ENCODE peak calls at places on chromosomes 12 and 14, in eight cellular contexts. M is heart right ventricle, Y is IMR-90, Z is mesothelial cell of epicardium, J is cardiac muscle cell, H is SK-N-SH, B is WERI-Rb-1, S is AG04450. G is an unnamed sample.

GRCh38 chr14:52494444-52494843 is 57.9 kb downstream of the TXNDC16 start:
- DNase-seq in M (no peak), Y (no peak), Z (no peak), J (no peak), H (no peak), B (no peak), S (no peak), G (no peak)

GRCh38 chr14:95068521-95068920 is 88.8 kb downstream of the DICER1 start:
- DNase-seq in M (no peak), Y (no peak), Z (no peak), J (no peak), H (no peak), B (no peak), S (no peak), G (no peak)

GRCh38 chr14:53327716-53328115 is 174.6 kb upstream of the DDHD1 start:
- DNase-seq in M (no peak), Y (peak; percentile 69), Z (no peak), J (no peak), H (no peak), B (no peak), S (no peak), G (no peak)

GRCh38 chr12:990308-990648 is 745 bp upstream of the ERC1 start:
- DNase-seq in M (peak; percentile 71), Y (peak; percentile 74), Z (peak; percentile 30), J (peak; percentile 74), H (no peak), B (peak; percentile 43), S (no peak), G (no peak)

GRCh38 chr12:116427200-116427932 is 131.8 kb upstream of the MAP1LC3B2 start:
- DNase-seq in M (no peak), Y (no peak), Z (no peak), J (peak; percentile 19), H (no peak), B (no peak), S (no peak), G (no peak)

GRCh38 chr14:88688386-88688785 is 104.4 kb downstream of the EML5 start:
- DNase-seq in M (no peak), Y (no peak), Z (no peak), J (no peak), H (no peak), B (no peak), S (no peak), G (no peak)

GRCh38 chr12:91177380-91177779 is 5.2 kb downstream of the DCN start:
- DNase-seq in M (no peak), Y (peak; percentile 41), Z (no peak), J (no peak), H (no peak), B (no peak), S (no peak), G (no peak)

GRCh38 chr12:14402697-14403096 is 37.2 kb downstream of the ATF7IP start:
- DNase-seq in M (no peak), Y (no peak), Z (no peak), J (no peak), H (no peak), B (no peak), S (no peak), G (no peak)

GRCh38 chr14:65961004-65961403 is 525.2 kb upstream of the CCDC196 start:
- DNase-seq in M (peak; percentile 52), Y (peak; percentile 7), Z (no peak), J (peak; percentile 62), H (peak; percentile 45), B (peak; percentile 78), S (no peak), G (peak; percentile 27)

GRCh38 chr14:21024668-21025373 is at the start of gene NDRG2:
- DNase-seq in M (peak; percentile 91), Y (no peak), Z (peak; percentile 74), J (peak; percentile 96), H (peak; percentile 95), B (peak; percentile 91), S (no peak), G (peak; percentile 64)

GRCh38 chr14:90815817-90816662 is at the start of gene TTC7B:
- DNase-seq in M (peak; percentile 65), Y (peak; percentile 24), Z (peak; percentile 40), J (peak; percentile 77), H (peak; percentile 99), B (peak; percentile 63), S (no peak), G (peak; percentile 50)

GRCh38 chr12:100017056-100017455 is 32.3 kb upstream of the ANKS1B start:
- DNase-seq in M (no peak), Y (no peak), Z (no peak), J (no peak), H (no peak), B (no peak), S (no peak), G (no peak)

GRCh38 chr14:65345264-65345663 is 67.3 kb upstream of the FUT8 start:
- DNase-seq in M (no peak), Y (no peak), Z (no peak), J (no peak), H (no peak), B (no peak), S (no peak), G (no peak)

DNA sequence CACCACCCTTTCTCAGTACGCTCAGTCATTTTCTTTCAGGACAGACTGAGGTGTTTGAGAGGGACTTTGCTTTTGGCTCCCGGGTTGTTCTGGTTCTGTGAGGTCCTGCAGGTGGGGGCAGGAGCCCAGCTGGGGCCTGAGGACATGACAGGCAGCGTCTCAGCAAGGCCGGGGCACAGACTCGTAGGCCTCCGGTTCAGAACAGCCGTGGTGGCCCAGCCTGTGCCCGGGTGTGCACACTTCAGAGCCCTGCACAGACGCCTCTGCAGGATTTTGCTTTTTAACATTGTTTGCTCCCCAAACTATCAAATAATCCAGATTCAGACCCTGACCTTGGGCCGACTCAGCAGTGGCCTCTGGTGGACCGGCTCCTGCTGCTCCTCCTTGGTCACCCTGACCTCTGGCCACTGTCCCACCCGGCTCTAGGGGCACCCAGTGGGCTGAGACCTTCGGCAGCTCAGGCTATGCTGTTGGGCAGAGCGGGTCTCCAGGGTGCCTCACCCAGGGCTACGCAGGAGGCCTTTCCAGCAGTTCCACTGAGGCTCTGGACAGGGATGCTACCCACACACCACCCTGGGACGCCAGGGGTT is 65.2 kb downstream of the ADGRD1 start:
- DNase-seq in M (no peak), Y (no peak), Z (no peak), J (no peak), H (no peak), B (no peak), S (no peak), G (no peak)
- TF ChIP-seq CTCF in M (peak; percentile 12), Y (no peak), Z (no peak), J (no peak), H (no peak), B (no peak), S (no peak), G (no peak)

DNA sequence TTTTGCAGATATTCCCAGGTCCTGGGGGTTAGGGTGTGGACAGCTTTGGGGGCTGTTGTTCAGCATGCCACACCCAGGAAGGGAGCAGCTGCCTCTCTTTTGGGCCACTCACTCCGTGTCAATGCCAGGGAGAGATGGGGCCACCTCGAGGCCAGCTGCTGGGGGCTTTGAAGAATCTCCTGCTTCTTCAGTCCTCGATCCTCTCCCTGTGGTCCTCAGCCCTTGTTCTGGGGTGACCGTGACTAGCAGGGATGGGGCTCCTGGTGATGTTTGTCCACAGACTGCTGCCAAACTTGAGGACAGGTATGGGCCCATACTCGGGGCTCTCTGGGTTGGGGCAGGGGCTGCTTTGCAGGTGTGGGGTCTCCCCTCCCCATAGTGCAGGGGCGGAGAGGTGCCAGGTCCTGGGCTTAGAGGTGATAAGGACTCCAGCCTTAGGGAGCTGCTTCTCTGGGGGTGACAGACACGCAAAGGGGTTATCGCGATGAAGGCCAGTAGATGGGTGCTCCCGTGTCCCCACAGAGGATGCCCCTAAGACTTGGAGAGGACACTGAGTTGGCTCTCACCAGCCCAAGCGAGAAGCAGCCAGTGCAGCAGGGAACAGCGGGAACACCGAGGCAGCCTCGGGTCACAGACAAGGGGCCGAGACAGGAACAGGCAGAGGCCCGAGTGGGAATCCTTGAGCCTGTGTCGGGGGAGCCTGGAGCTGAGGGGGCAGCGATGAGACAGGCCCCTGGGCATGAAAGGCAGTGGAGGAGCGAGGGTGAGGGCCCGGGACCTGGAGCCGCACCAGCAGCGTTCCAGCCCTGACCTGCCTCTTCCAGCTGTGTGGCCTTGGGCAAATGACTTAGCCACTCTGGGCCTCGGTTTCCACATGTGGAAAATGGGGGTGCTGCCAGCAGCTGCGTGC is 11.1 kb downstream of the RFLNA start:
- DNase-seq in M (no peak), Y (no peak), Z (no peak), J (no peak), H (no peak), B (no peak), S (no peak), G (no peak)
- TF ChIP-seq CTCF in M (no peak), Y (no peak), Z (no peak), J (no peak), H (no peak), B (no peak), S (no peak), G (no peak)

GRCh38 chr14:92690171-92691011 is 58.0 kb downstream of the LGMN start:
- DNase-seq in M (no peak), Y (peak; percentile 59), Z (no peak), J (peak; percentile 69), H (peak; percentile 74), B (peak; percentile 83), S (peak; percentile 10), G (no peak)
- TF ChIP-seq CTCF in M (peak; percentile 62), Y (peak; percentile 49), Z (no peak), J (peak; percentile 50), H (peak; percentile 61), B (peak; percentile 91), S (peak; percentile 61), G (no peak)

GRCh38 chr14:48690349-48690748 is 895.8 kb downstream of the RPS29 start:
- DNase-seq in M (no peak), Y (peak; percentile 10), Z (no peak), J (no peak), H (no peak), B (no peak), S (no peak), G (no peak)
- TF ChIP-seq CTCF in M (no peak), Y (no peak), Z (no peak), J (no peak), H (peak; percentile 29), B (peak; percentile 36), S (peak; percentile 23), G (no peak)

GRCh38 chr14:63357841-63358240 is 39.1 kb upstream of the GPHB5 start:
- DNase-seq in M (no peak), Y (no peak), Z (no peak), J (no peak), H (no peak), B (no peak), S (no peak), G (no peak)

GRCh38 chr14:63362305-63362914 is 43.7 kb upstream of the GPHB5 start:
- DNase-seq in M (no peak), Y (no peak), Z (no peak), J (no peak), H (no peak), B (no peak), S (no peak), G (no peak)

GRCh38 chr14:63361790-63362189 is 43.1 kb upstream of the GPHB5 start:
- DNase-seq in M (no peak), Y (no peak), Z (no peak), J (no peak), H (no peak), B (no peak), S (no peak), G (no peak)
- TF ChIP-seq CTCF in M (no peak), Y (no peak), Z (no peak), J (no peak), H (no peak), B (peak; percentile 24), S (no peak), G (no peak)